ENCODE peak calls at places on chromosomes 13 and 19, in seven cellular contexts. One of them, this sample, is unnamed.

GRCh38 chr19:56309511-56310185 is 5.0 kb downstream of the ZSCAN5A start:
- DNase-seq in kidney tubule cell: peak; percentile 43
- DNase-seq in NCI-H345: peak; percentile 3
- DNase-seq in T-helper 1 cell: peak; percentile 40
- DNase-seq in uterus: no peak
- DNase-seq in germinal center: peak; percentile 76
- DNase-seq in stimulated activated CD4-positive, alpha-beta T cell treated with anti-CD3 and anti-CD28 coated beads, Interleukin-12 subunit alpha, Interleukin-12 subunit beta, amount 100 ng/mL, for 4 hours: peak; percentile 47
- DNase-seq in this sample: peak; percentile 60

GRCh38 chr13:94080527-94080926 is 399.0 kb downstream of the DCT start:
- DNase-seq in kidney tubule cell: no peak
- DNase-seq in NCI-H345: no peak
- DNase-seq in T-helper 1 cell: no peak
- DNase-seq in uterus: no peak
- DNase-seq in germinal center: no peak
- DNase-seq in stimulated activated CD4-positive, alpha-beta T cell treated with anti-CD3 and anti-CD28 coated beads, Interleukin-12 subunit alpha, Interleukin-12 subunit beta, amount 100 ng/mL, for 4 hours: no peak
- DNase-seq in this sample: no peak

GRCh38 chr13:34577051-34577450 is 365.0 kb upstream of the NBEA start:
- DNase-seq in kidney tubule cell: peak; percentile 59
- DNase-seq in NCI-H345: no peak
- DNase-seq in T-helper 1 cell: no peak
- DNase-seq in uterus: no peak
- DNase-seq in germinal center: no peak
- DNase-seq in stimulated activated CD4-positive, alpha-beta T cell treated with anti-CD3 and anti-CD28 coated beads, Interleukin-12 subunit alpha, Interleukin-12 subunit beta, amount 100 ng/mL, for 4 hours: no peak
- DNase-seq in this sample: peak; percentile 65

GRCh38 chr13:33322474-33322827 is 36.9 kb upstream of the STARD13 start:
- DNase-seq in kidney tubule cell: no peak
- DNase-seq in NCI-H345: no peak
- DNase-seq in T-helper 1 cell: no peak
- DNase-seq in uterus: peak; percentile 79
- DNase-seq in germinal center: no peak
- DNase-seq in stimulated activated CD4-positive, alpha-beta T cell treated with anti-CD3 and anti-CD28 coated beads, Interleukin-12 subunit alpha, Interleukin-12 subunit beta, amount 100 ng/mL, for 4 hours: no peak
- DNase-seq in this sample: no peak

GRCh38 chr19:19101540-19101939 is 36.7 kb downstream of the TMEM161A start:
- DNase-seq in kidney tubule cell: no peak
- DNase-seq in NCI-H345: no peak
- DNase-seq in T-helper 1 cell: no peak
- DNase-seq in uterus: no peak
- DNase-seq in germinal center: no peak
- DNase-seq in stimulated activated CD4-positive, alpha-beta T cell treated with anti-CD3 and anti-CD28 coated beads, Interleukin-12 subunit alpha, Interleukin-12 subunit beta, amount 100 ng/mL, for 4 hours: no peak
- DNase-seq in this sample: no peak

GRCh38 chr13:36193151-36193855 is 21.1 kb downstream of the SOHLH2 start:
- DNase-seq in kidney tubule cell: peak; percentile 37
- DNase-seq in NCI-H345: no peak
- DNase-seq in T-helper 1 cell: no peak
- DNase-seq in uterus: no peak
- DNase-seq in germinal center: no peak
- DNase-seq in stimulated activated CD4-positive, alpha-beta T cell treated with anti-CD3 and anti-CD28 coated beads, Interleukin-12 subunit alpha, Interleukin-12 subunit beta, amount 100 ng/mL, for 4 hours: no peak
- DNase-seq in this sample: peak; percentile 71

GRCh38 chr19:5903054-5903501 is 512 bp downstream of the NDUFA11 start:
- DNase-seq in kidney tubule cell: peak; percentile 36
- DNase-seq in NCI-H345: no peak
- DNase-seq in T-helper 1 cell: no peak
- DNase-seq in uterus: no peak
- DNase-seq in germinal center: no peak
- DNase-seq in stimulated activated CD4-positive, alpha-beta T cell treated with anti-CD3 and anti-CD28 coated beads, Interleukin-12 subunit alpha, Interleukin-12 subunit beta, amount 100 ng/mL, for 4 hours: no peak
- DNase-seq in this sample: peak; percentile 19

GRCh38 chr13:31328549-31329229 is 128.9 kb downstream of the B3GLCT start:
- DNase-seq in kidney tubule cell: peak; percentile 13
- DNase-seq in NCI-H345: no peak
- DNase-seq in T-helper 1 cell: no peak
- DNase-seq in uterus: no peak
- DNase-seq in germinal center: no peak
- DNase-seq in stimulated activated CD4-positive, alpha-beta T cell treated with anti-CD3 and anti-CD28 coated beads, Interleukin-12 subunit alpha, Interleukin-12 subunit beta, amount 100 ng/mL, for 4 hours: no peak
- DNase-seq in this sample: no peak

GRCh38 chr19:13012690-13013608 is 17.7 kb downstream of the NFIX start:
- DNase-seq in kidney tubule cell: peak; percentile 55
- DNase-seq in NCI-H345: no peak
- DNase-seq in T-helper 1 cell: no peak
- DNase-seq in uterus: peak; percentile 88
- DNase-seq in germinal center: peak; percentile 31
- DNase-seq in stimulated activated CD4-positive, alpha-beta T cell treated with anti-CD3 and anti-CD28 coated beads, Interleukin-12 subunit alpha, Interleukin-12 subunit beta, amount 100 ng/mL, for 4 hours: peak; percentile 28
- DNase-seq in this sample: peak; percentile 71

GRCh38 chr19:45424191-45425058 is 708 bp upstream of the ERCC1 start:
- DNase-seq in kidney tubule cell: peak; percentile 98
- DNase-seq in NCI-H345: no peak
- DNase-seq in T-helper 1 cell: no peak
- DNase-seq in uterus: peak; percentile 75
- DNase-seq in germinal center: no peak
- DNase-seq in stimulated activated CD4-positive, alpha-beta T cell treated with anti-CD3 and anti-CD28 coated beads, Interleukin-12 subunit alpha, Interleukin-12 subunit beta, amount 100 ng/mL, for 4 hours: peak; percentile 36
- DNase-seq in this sample: peak; percentile 97

GRCh38 chr19:17871032-17871877 is 490 bp upstream of the SLC5A5 start:
- DNase-seq in kidney tubule cell: no peak
- DNase-seq in NCI-H345: no peak
- DNase-seq in T-helper 1 cell: no peak
- DNase-seq in uterus: no peak
- DNase-seq in germinal center: no peak
- DNase-seq in stimulated activated CD4-positive, alpha-beta T cell treated with anti-CD3 and anti-CD28 coated beads, Interleukin-12 subunit alpha, Interleukin-12 subunit beta, amount 100 ng/mL, for 4 hours: no peak
- DNase-seq in this sample: no peak

GRCh38 chr19:10270616-10271394 is at the start of gene ICAM1:
- DNase-seq in kidney tubule cell: peak; percentile 94
- DNase-seq in NCI-H345: peak; percentile 12
- DNase-seq in T-helper 1 cell: peak; percentile 67
- DNase-seq in uterus: peak; percentile 78
- DNase-seq in germinal center: peak; percentile 82
- DNase-seq in stimulated activated CD4-positive, alpha-beta T cell treated with anti-CD3 and anti-CD28 coated beads, Interleukin-12 subunit alpha, Interleukin-12 subunit beta, amount 100 ng/mL, for 4 hours: peak; percentile 65
- DNase-seq in this sample: peak; percentile 33

GRCh38 chr19:14073232-14073924 is 792 bp downstream of the MISP3 start:
- DNase-seq in kidney tubule cell: peak; percentile 85
- DNase-seq in NCI-H345: peak; percentile 77
- DNase-seq in T-helper 1 cell: peak; percentile 62
- DNase-seq in uterus: peak; percentile 51
- DNase-seq in germinal center: peak; percentile 86
- DNase-seq in stimulated activated CD4-positive, alpha-beta T cell treated with anti-CD3 and anti-CD28 coated beads, Interleukin-12 subunit alpha, Interleukin-12 subunit beta, amount 100 ng/mL, for 4 hours: peak; percentile 77
- DNase-seq in this sample: peak; percentile 74

GRCh38 chr19:40528078-40528477 is 48.6 kb upstream of the SHKBP1 start:
- DNase-seq in kidney tubule cell: no peak
- DNase-seq in NCI-H345: no peak
- DNase-seq in T-helper 1 cell: no peak
- DNase-seq in uterus: no peak
- DNase-seq in germinal center: no peak
- DNase-seq in stimulated activated CD4-positive, alpha-beta T cell treated with anti-CD3 and anti-CD28 coated beads, Interleukin-12 subunit alpha, Interleukin-12 subunit beta, amount 100 ng/mL, for 4 hours: no peak
- DNase-seq in this sample: no peak

GRCh38 chr13:50149932-50150331 is 134.7 kb downstream of the KCNRG start:
- DNase-seq in kidney tubule cell: no peak
- DNase-seq in NCI-H345: no peak
- DNase-seq in T-helper 1 cell: no peak
- DNase-seq in uterus: peak; percentile 35
- DNase-seq in germinal center: no peak
- DNase-seq in stimulated activated CD4-positive, alpha-beta T cell treated with anti-CD3 and anti-CD28 coated beads, Interleukin-12 subunit alpha, Interleukin-12 subunit beta, amount 100 ng/mL, for 4 hours: no peak
- DNase-seq in this sample: no peak

GRCh38 chr19:32977269-32977668 is 5.2 kb downstream of the FAAP24 start:
- DNase-seq in kidney tubule cell: no peak
- DNase-seq in NCI-H345: peak; percentile 33
- DNase-seq in T-helper 1 cell: no peak
- DNase-seq in uterus: no peak
- DNase-seq in germinal center: no peak
- DNase-seq in stimulated activated CD4-positive, alpha-beta T cell treated with anti-CD3 and anti-CD28 coated beads, Interleukin-12 subunit alpha, Interleukin-12 subunit beta, amount 100 ng/mL, for 4 hours: no peak
- DNase-seq in this sample: no peak

GRCh38 chr19:39144487-39145071 is 19.0 kb downstream of the PAK4 start:
- DNase-seq in kidney tubule cell: peak; percentile 30
- DNase-seq in NCI-H345: no peak
- DNase-seq in T-helper 1 cell: no peak
- DNase-seq in uterus: peak; percentile 44
- DNase-seq in germinal center: no peak
- DNase-seq in stimulated activated CD4-positive, alpha-beta T cell treated with anti-CD3 and anti-CD28 coated beads, Interleukin-12 subunit alpha, Interleukin-12 subunit beta, amount 100 ng/mL, for 4 hours: no peak
- DNase-seq in this sample: no peak

GRCh38 chr13:30818323-30818960 is 83.1 kb downstream of the ALOX5AP start:
- DNase-seq in kidney tubule cell: peak; percentile 83
- DNase-seq in NCI-H345: no peak
- DNase-seq in T-helper 1 cell: no peak
- DNase-seq in uterus: peak; percentile 78
- DNase-seq in germinal center: no peak
- DNase-seq in stimulated activated CD4-positive, alpha-beta T cell treated with anti-CD3 and anti-CD28 coated beads, Interleukin-12 subunit alpha, Interleukin-12 subunit beta, amount 100 ng/mL, for 4 hours: no peak
- DNase-seq in this sample: peak; percentile 71

GRCh38 chr19:17933414-17934129 is 757 bp downstream of the CCDC124 start:
- DNase-seq in kidney tubule cell: peak; percentile 89
- DNase-seq in NCI-H345: no peak
- DNase-seq in T-helper 1 cell: no peak
- DNase-seq in uterus: no peak
- DNase-seq in germinal center: no peak
- DNase-seq in stimulated activated CD4-positive, alpha-beta T cell treated with anti-CD3 and anti-CD28 coated beads, Interleukin-12 subunit alpha, Interleukin-12 subunit beta, amount 100 ng/mL, for 4 hours: no peak
- DNase-seq in this sample: peak; percentile 88

GRCh38 chr19:29267701-29268100 is 54.8 kb upstream of the UQCRFS1 start:
- DNase-seq in kidney tubule cell: no peak
- DNase-seq in NCI-H345: no peak
- DNase-seq in T-helper 1 cell: no peak
- DNase-seq in uterus: no peak
- DNase-seq in germinal center: no peak
- DNase-seq in stimulated activated CD4-positive, alpha-beta T cell treated with anti-CD3 and anti-CD28 coated beads, Interleukin-12 subunit alpha, Interleukin-12 subunit beta, amount 100 ng/mL, for 4 hours: no peak
- DNase-seq in this sample: no peak

GRCh38 chr19:12947702-12948596 is 2.3 kb downstream of the RAD23A start:
- DNase-seq in kidney tubule cell: no peak
- DNase-seq in NCI-H345: no peak
- DNase-seq in T-helper 1 cell: no peak
- DNase-seq in uterus: no peak
- DNase-seq in germinal center: no peak
- DNase-seq in stimulated activated CD4-positive, alpha-beta T cell treated with anti-CD3 and anti-CD28 coated beads, Interleukin-12 subunit alpha, Interleukin-12 subunit beta, amount 100 ng/mL, for 4 hours: no peak
- DNase-seq in this sample: no peak

GRCh38 chr13:70623260-70623659 is 515.0 kb upstream of the KLHL1 start:
- DNase-seq in kidney tubule cell: peak; percentile 7
- DNase-seq in NCI-H345: peak; percentile 16
- DNase-seq in T-helper 1 cell: no peak
- DNase-seq in uterus: no peak
- DNase-seq in germinal center: no peak
- DNase-seq in stimulated activated CD4-positive, alpha-beta T cell treated with anti-CD3 and anti-CD28 coated beads, Interleukin-12 subunit alpha, Interleukin-12 subunit beta, amount 100 ng/mL, for 4 hours: no peak
- DNase-seq in this sample: no peak

GRCh38 chr13:24511019-24511823 is 1.4 kb downstream of the PARP4 start:
- DNase-seq in kidney tubule cell: peak; percentile 93
- DNase-seq in NCI-H345: no peak
- DNase-seq in T-helper 1 cell: peak; percentile 22
- DNase-seq in uterus: no peak
- DNase-seq in germinal center: peak; percentile 63
- DNase-seq in stimulated activated CD4-positive, alpha-beta T cell treated with anti-CD3 and anti-CD28 coated beads, Interleukin-12 subunit alpha, Interleukin-12 subunit beta, amount 100 ng/mL, for 4 hours: peak; percentile 60
- DNase-seq in this sample: peak; percentile 92

GRCh38 chr13:93318538-93318937 is 91.9 kb downstream of the GPC6 start:
- DNase-seq in kidney tubule cell: peak; percentile 37
- DNase-seq in NCI-H345: no peak
- DNase-seq in T-helper 1 cell: no peak
- DNase-seq in uterus: no peak
- DNase-seq in germinal center: no peak
- DNase-seq in stimulated activated CD4-positive, alpha-beta T cell treated with anti-CD3 and anti-CD28 coated beads, Interleukin-12 subunit alpha, Interleukin-12 subunit beta, amount 100 ng/mL, for 4 hours: no peak
- DNase-seq in this sample: no peak

GRCh38 chr19:23777216-23777615 is 18.5 kb upstream of the ZNF681 start:
- DNase-seq in kidney tubule cell: no peak
- DNase-seq in NCI-H345: no peak
- DNase-seq in T-helper 1 cell: no peak
- DNase-seq in uterus: no peak
- DNase-seq in germinal center: no peak
- DNase-seq in stimulated activated CD4-positive, alpha-beta T cell treated with anti-CD3 and anti-CD28 coated beads, Interleukin-12 subunit alpha, Interleukin-12 subunit beta, amount 100 ng/mL, for 4 hours: no peak
- DNase-seq in this sample: peak; percentile 56

GRCh38 chr19:33301011-33301899 is 1.1 kb downstream of the CEBPA start:
- DNase-seq in kidney tubule cell: no peak
- DNase-seq in NCI-H345: no peak
- DNase-seq in T-helper 1 cell: no peak
- DNase-seq in uterus: no peak
- DNase-seq in germinal center: no peak
- DNase-seq in stimulated activated CD4-positive, alpha-beta T cell treated with anti-CD3 and anti-CD28 coated beads, Interleukin-12 subunit alpha, Interleukin-12 subunit beta, amount 100 ng/mL, for 4 hours: no peak
- DNase-seq in this sample: no peak

GRCh38 chr19:2810141-2811091 is 9.3 kb upstream of the ZNF554 start:
- DNase-seq in kidney tubule cell: no peak
- DNase-seq in NCI-H345: no peak
- DNase-seq in T-helper 1 cell: no peak
- DNase-seq in uterus: no peak
- DNase-seq in germinal center: no peak
- DNase-seq in stimulated activated CD4-positive, alpha-beta T cell treated with anti-CD3 and anti-CD28 coated beads, Interleukin-12 subunit alpha, Interleukin-12 subunit beta, amount 100 ng/mL, for 4 hours: no peak
- DNase-seq in this sample: no peak

GRCh38 chr13:37109080-37109678 is 3.7 kb upstream of the CSNK1A1L start:
- DNase-seq in kidney tubule cell: peak; percentile 34
- DNase-seq in NCI-H345: peak; percentile 35
- DNase-seq in T-helper 1 cell: no peak
- DNase-seq in uterus: no peak
- DNase-seq in germinal center: no peak
- DNase-seq in stimulated activated CD4-positive, alpha-beta T cell treated with anti-CD3 and anti-CD28 coated beads, Interleukin-12 subunit alpha, Interleukin-12 subunit beta, amount 100 ng/mL, for 4 hours: no peak
- DNase-seq in this sample: peak; percentile 19

GRCh38 chr19:10660346-10660745 is 6.2 kb downstream of the ILF3 start:
- DNase-seq in kidney tubule cell: no peak
- DNase-seq in NCI-H345: no peak
- DNase-seq in T-helper 1 cell: no peak
- DNase-seq in uterus: no peak
- DNase-seq in germinal center: no peak
- DNase-seq in stimulated activated CD4-positive, alpha-beta T cell treated with anti-CD3 and anti-CD28 coated beads, Interleukin-12 subunit alpha, Interleukin-12 subunit beta, amount 100 ng/mL, for 4 hours: no peak
- DNase-seq in this sample: no peak

GRCh38 chr19:572891-573825 is 762 bp downstream of the BSG start:
- DNase-seq in kidney tubule cell: peak; percentile 66
- DNase-seq in NCI-H345: peak; percentile 35
- DNase-seq in T-helper 1 cell: no peak
- DNase-seq in uterus: peak; percentile 52
- DNase-seq in germinal center: peak; percentile 20
- DNase-seq in stimulated activated CD4-positive, alpha-beta T cell treated with anti-CD3 and anti-CD28 coated beads, Interleukin-12 subunit alpha, Interleukin-12 subunit beta, amount 100 ng/mL, for 4 hours: peak; percentile 15
- DNase-seq in this sample: peak; percentile 50

GRCh38 chr13:51584731-51585191 is 499 bp downstream of the WDFY2 start:
- DNase-seq in kidney tubule cell: peak; percentile 72
- DNase-seq in NCI-H345: peak; percentile 46
- DNase-seq in T-helper 1 cell: peak; percentile 67
- DNase-seq in uterus: peak; percentile 61
- DNase-seq in germinal center: peak; percentile 54
- DNase-seq in stimulated activated CD4-positive, alpha-beta T cell treated with anti-CD3 and anti-CD28 coated beads, Interleukin-12 subunit alpha, Interleukin-12 subunit beta, amount 100 ng/mL, for 4 hours: peak; percentile 44
- DNase-seq in this sample: peak; percentile 79